ENCODE peak calls at places on chromosomes 3 and 15, in five cellular contexts. One of them, this sample, is unnamed.

GRCh38 chr3:40598962-40599361 is 74.2 kb downstream of the ZNF621 start:
- DNase-seq in psoas muscle: no peak
- DNase-seq in Peyer's patch: no peak
- DNase-seq in esophagus muscularis mucosa: no peak
- DNase-seq in OCI-LY7: no peak
- DNase-seq in this sample: no peak

GRCh38 chr3:71916747-71917369 is 131.9 kb upstream of the PROK2 start:
- DNase-seq in psoas muscle: no peak
- DNase-seq in Peyer's patch: no peak
- DNase-seq in esophagus muscularis mucosa: no peak
- DNase-seq in OCI-LY7: no peak
- DNase-seq in this sample: peak

GRCh38 chr15:33500432-33500831 is 189.7 kb downstream of the RYR3 start:
- DNase-seq in psoas muscle: no peak
- DNase-seq in Peyer's patch: no peak
- DNase-seq in esophagus muscularis mucosa: peak
- DNase-seq in OCI-LY7: no peak
- DNase-seq in this sample: no peak

GRCh38 chr15:70322051-70322668 is 224.4 kb upstream of the TLE3 start:
- DNase-seq in psoas muscle: no peak
- DNase-seq in Peyer's patch: no peak
- DNase-seq in esophagus muscularis mucosa: peak
- DNase-seq in OCI-LY7: no peak
- DNase-seq in this sample: no peak

GRCh38 chr3:178310833-178311380 is 225.3 kb upstream of the KCNMB2 start:
- DNase-seq in psoas muscle: no peak
- DNase-seq in Peyer's patch: no peak
- DNase-seq in esophagus muscularis mucosa: no peak
- DNase-seq in OCI-LY7: no peak
- DNase-seq in this sample: no peak

GRCh38 chr3:122932251-122932967 is 95.2 kb downstream of the SEMA5B start:
- DNase-seq in psoas muscle: no peak
- DNase-seq in Peyer's patch: no peak
- DNase-seq in esophagus muscularis mucosa: no peak
- DNase-seq in OCI-LY7: no peak
- DNase-seq in this sample: no peak

GRCh38 chr3:23808525-23808924 is 2.8 kb downstream of the UBE2E1 start:
- DNase-seq in psoas muscle: no peak
- DNase-seq in Peyer's patch: no peak
- DNase-seq in esophagus muscularis mucosa: no peak
- DNase-seq in OCI-LY7: no peak
- DNase-seq in this sample: no peak

GRCh38 chr15:42344763-42345162 is 14.5 kb upstream of the CAPN3 start:
- DNase-seq in psoas muscle: no peak
- DNase-seq in Peyer's patch: no peak
- DNase-seq in esophagus muscularis mucosa: no peak
- DNase-seq in OCI-LY7: no peak
- DNase-seq in this sample: peak

GRCh38 chr3:139286825-139287224 is 57.0 kb upstream of the MRPS22 start:
- DNase-seq in psoas muscle: no peak
- DNase-seq in Peyer's patch: no peak
- DNase-seq in esophagus muscularis mucosa: no peak
- DNase-seq in OCI-LY7: no peak
- DNase-seq in this sample: no peak

GRCh38 chr3:195257454-195258448 is 13.2 kb downstream of the XXYLT1 start:
- DNase-seq in psoas muscle: no peak
- DNase-seq in Peyer's patch: peak
- DNase-seq in esophagus muscularis mucosa: peak
- DNase-seq in OCI-LY7: peak
- DNase-seq in this sample: no peak

GRCh38 chr3:190121061-190121765 is 516 bp upstream of the P3H2 start:
- DNase-seq in psoas muscle: no peak
- DNase-seq in Peyer's patch: no peak
- DNase-seq in esophagus muscularis mucosa: no peak
- DNase-seq in OCI-LY7: no peak
- DNase-seq in this sample: no peak

GRCh38 chr3:66582721-66583141 is 81.9 kb upstream of the LRIG1 start:
- DNase-seq in psoas muscle: no peak
- DNase-seq in Peyer's patch: peak
- DNase-seq in esophagus muscularis mucosa: no peak
- DNase-seq in OCI-LY7: peak
- DNase-seq in this sample: no peak

GRCh38 chr3:134601539-134602439 is 49.0 kb downstream of the KY start:
- DNase-seq in psoas muscle: no peak
- DNase-seq in Peyer's patch: no peak
- DNase-seq in esophagus muscularis mucosa: peak
- DNase-seq in OCI-LY7: no peak
- DNase-seq in this sample: no peak

GRCh38 chr3:136311971-136312370 is 61.8 kb downstream of the PCCB start:
- DNase-seq in psoas muscle: no peak
- DNase-seq in Peyer's patch: no peak
- DNase-seq in esophagus muscularis mucosa: no peak
- DNase-seq in OCI-LY7: no peak
- DNase-seq in this sample: no peak

DNA sequence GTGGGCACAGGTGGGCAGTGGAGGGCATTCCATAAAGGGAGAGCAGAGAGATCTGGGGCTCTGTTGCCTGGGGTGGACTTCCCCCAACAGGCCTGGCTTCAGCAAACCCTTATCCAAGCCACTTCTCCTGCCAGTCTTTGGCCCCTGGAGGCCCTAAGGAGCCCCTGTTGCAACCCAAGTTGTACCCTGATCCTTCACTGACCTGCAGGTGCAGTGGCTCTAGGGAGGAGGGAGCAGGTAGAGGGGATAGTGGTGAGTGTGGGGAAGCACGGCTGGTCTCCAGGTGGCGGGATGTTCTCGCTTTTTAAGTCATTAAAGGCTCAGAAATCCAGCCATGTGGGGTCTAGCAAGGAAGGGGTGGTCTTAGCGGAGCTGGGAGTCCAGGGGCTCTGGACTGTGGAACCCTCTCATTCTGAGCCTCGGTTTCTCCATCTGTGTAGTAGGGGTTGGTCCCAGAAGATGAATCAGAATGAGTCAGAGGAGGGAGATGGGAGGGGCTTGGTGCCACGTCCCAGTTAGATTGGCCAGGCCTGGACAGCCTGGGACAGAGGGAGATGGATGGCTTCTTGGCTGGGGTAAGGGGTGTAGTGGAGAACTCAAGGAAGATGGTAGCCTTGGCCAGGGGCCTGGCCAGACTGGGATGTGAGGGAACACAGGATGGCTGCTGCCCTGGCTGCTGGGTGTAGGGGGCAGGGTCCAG is 2.6 kb downstream of the ZBTB47 start:
- DNase-seq in psoas muscle: peak
- DNase-seq in Peyer's patch: no peak
- DNase-seq in esophagus muscularis mucosa: peak
- DNase-seq in OCI-LY7: no peak
- DNase-seq in this sample: no peak
- TF ChIP-seq CTCF in psoas muscle: no peak
- TF ChIP-seq CTCF in Peyer's patch: no peak
- TF ChIP-seq CTCF in esophagus muscularis mucosa: no peak
- TF ChIP-seq CTCF in OCI-LY7: no peak
- TF ChIP-seq CTCF in this sample: no peak

GRCh38 chr3:52671676-52672075 is 14.0 kb downstream of the PBRM1 start:
- DNase-seq in psoas muscle: no peak
- DNase-seq in Peyer's patch: no peak
- DNase-seq in esophagus muscularis mucosa: no peak
- DNase-seq in OCI-LY7: no peak
- DNase-seq in this sample: no peak

GRCh38 chr3:52670621-52671521 is 14.8 kb downstream of the PBRM1 start:
- DNase-seq in psoas muscle: no peak
- DNase-seq in Peyer's patch: no peak
- DNase-seq in esophagus muscularis mucosa: no peak
- DNase-seq in OCI-LY7: no peak
- DNase-seq in this sample: peak
- H3K27ac ChIP-seq in psoas muscle: peak
- H3K27ac ChIP-seq in Peyer's patch: no peak
- H3K27ac ChIP-seq in esophagus muscularis mucosa: peak
- H3K27ac ChIP-seq in OCI-LY7: no peak
- H3K27ac ChIP-seq in this sample: peak

DNA sequence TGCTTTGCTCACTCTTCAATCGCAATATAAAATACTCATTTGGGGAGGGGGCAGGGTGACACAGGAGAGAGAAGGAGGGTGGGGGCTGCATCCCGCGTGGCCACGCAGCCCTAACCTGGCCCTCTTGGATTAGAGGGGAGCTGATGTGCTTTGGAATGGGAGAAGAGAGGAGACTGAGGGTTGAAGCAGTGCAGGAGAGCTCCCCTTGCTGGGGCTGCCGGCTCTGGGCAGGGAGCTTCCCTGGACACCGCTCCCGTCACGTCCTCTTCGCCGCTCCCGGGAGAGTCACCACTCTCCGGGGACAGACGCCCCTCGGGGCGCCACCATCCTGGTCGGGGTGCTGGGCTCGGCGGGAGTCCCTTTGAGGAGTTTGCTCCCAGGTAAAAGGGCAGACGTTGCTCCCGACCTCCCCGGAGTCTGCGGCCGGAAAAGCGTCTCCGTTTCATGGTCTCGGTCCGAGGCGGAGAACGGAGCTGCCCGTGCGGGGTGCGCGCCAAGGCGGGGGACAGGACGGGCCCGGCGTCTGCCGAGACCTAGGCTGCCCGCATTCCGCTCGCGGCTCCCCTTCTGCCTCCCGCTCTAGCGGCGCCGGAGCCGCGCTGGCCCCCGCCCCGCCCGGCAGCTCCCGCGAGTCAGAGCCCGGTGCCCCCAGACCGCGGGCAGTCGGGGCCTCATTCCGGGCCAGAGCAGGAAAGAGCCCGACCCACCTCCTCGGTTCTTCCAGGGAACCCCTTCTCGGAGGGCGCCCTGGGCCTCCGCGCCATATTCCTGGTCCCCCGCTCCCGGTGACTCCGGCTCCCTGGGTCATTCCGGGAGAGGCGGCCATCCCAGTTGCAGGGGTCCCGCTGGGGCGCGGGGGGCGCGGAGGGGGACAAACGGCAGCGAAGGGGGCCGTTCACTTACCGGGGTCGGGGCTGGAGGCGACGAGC is 603 bp downstream of the SLC7A14 start:
- DNase-seq in psoas muscle: peak
- DNase-seq in Peyer's patch: no peak
- DNase-seq in esophagus muscularis mucosa: no peak
- DNase-seq in OCI-LY7: no peak
- DNase-seq in this sample: no peak
- H3K4me3 ChIP-seq in psoas muscle: no peak
- H3K4me3 ChIP-seq in Peyer's patch: peak
- H3K4me3 ChIP-seq in esophagus muscularis mucosa: no peak
- H3K4me3 ChIP-seq in OCI-LY7: no peak
- H3K4me3 ChIP-seq in this sample: no peak

GRCh38 chr3:111864821-111865656 is 6.0 kb downstream of the PHLDB2 start:
- DNase-seq in psoas muscle: no peak
- DNase-seq in Peyer's patch: no peak
- DNase-seq in esophagus muscularis mucosa: no peak
- DNase-seq in OCI-LY7: no peak
- DNase-seq in this sample: no peak
- TF ChIP-seq CTCF in psoas muscle: peak
- TF ChIP-seq CTCF in Peyer's patch: no peak
- TF ChIP-seq CTCF in esophagus muscularis mucosa: peak
- TF ChIP-seq CTCF in OCI-LY7: peak
- TF ChIP-seq CTCF in this sample: peak

This sample was measured in tibial artery.